ENCODE peak calls at places on chromosomes 13 and 19, in eight cellular contexts. One of them, this sample, is unnamed.

GRCh38 chr19:869245-870177 is 10.0 kb downstream of the CFD start:
- DNase-seq in colonic mucosa: peak; percentile 65
- DNase-seq in AG04449: peak; percentile 75
- DNase-seq in stomach: no peak
- DNase-seq in ascending aorta: peak; percentile 92
- DNase-seq in thoracic aorta: peak; percentile 60
- DNase-seq in psoas muscle: peak; percentile 84
- DNase-seq in PC-3: peak; percentile 84
- DNase-seq in this sample: no peak

GRCh38 chr13:55563267-55563666 is 1577.5 kb upstream of the PRR20A start:
- DNase-seq in PC-3: no peak
- DNase-seq in thoracic aorta: no peak
- DNase-seq in stomach: no peak
- DNase-seq in ascending aorta: no peak
- DNase-seq in AG04449: no peak
- DNase-seq in colonic mucosa: no peak
- DNase-seq in psoas muscle: no peak
- DNase-seq in this sample: no peak

GRCh38 chr19:29278716-29279115 is 65.8 kb upstream of the UQCRFS1 start:
- DNase-seq in psoas muscle: no peak
- DNase-seq in AG04449: no peak
- DNase-seq in ascending aorta: no peak
- DNase-seq in colonic mucosa: no peak
- DNase-seq in PC-3: no peak
- DNase-seq in stomach: no peak
- DNase-seq in thoracic aorta: no peak
- DNase-seq in this sample: no peak

GRCh38 chr13:80504453-80504852 is 163.5 kb upstream of the SPRY2 start:
- DNase-seq in AG04449: no peak
- DNase-seq in PC-3: no peak
- DNase-seq in ascending aorta: no peak
- DNase-seq in psoas muscle: no peak
- DNase-seq in thoracic aorta: no peak
- DNase-seq in stomach: no peak
- DNase-seq in colonic mucosa: no peak
- DNase-seq in this sample: no peak

GRCh38 chr13:73480784-73481183 is 422.0 kb downstream of the KLF5 start:
- DNase-seq in ascending aorta: no peak
- DNase-seq in colonic mucosa: no peak
- DNase-seq in psoas muscle: no peak
- DNase-seq in stomach: no peak
- DNase-seq in AG04449: no peak
- DNase-seq in PC-3: no peak
- DNase-seq in thoracic aorta: no peak
- DNase-seq in this sample: no peak

GRCh38 chr19:56150358-56150757 is 9.3 kb downstream of the ZNF444 start:
- DNase-seq in ascending aorta: no peak
- DNase-seq in PC-3: no peak
- DNase-seq in colonic mucosa: no peak
- DNase-seq in thoracic aorta: no peak
- DNase-seq in stomach: no peak
- DNase-seq in AG04449: no peak
- DNase-seq in psoas muscle: no peak
- DNase-seq in this sample: no peak

GRCh38 chr19:4759388-4760284 is 31.9 kb upstream of the FEM1A start:
- DNase-seq in AG04449: peak; percentile 21
- DNase-seq in thoracic aorta: peak; percentile 16
- DNase-seq in ascending aorta: peak; percentile 88
- DNase-seq in PC-3: peak; percentile 79
- DNase-seq in psoas muscle: peak; percentile 92
- DNase-seq in colonic mucosa: peak; percentile 91
- DNase-seq in stomach: peak; percentile 92
- DNase-seq in this sample: peak; percentile 90

GRCh38 chr13:30837227-30838159 is 68.6 kb upstream of the MEDAG start:
- DNase-seq in ascending aorta: no peak
- DNase-seq in colonic mucosa: no peak
- DNase-seq in PC-3: no peak
- DNase-seq in psoas muscle: no peak
- DNase-seq in stomach: no peak
- DNase-seq in thoracic aorta: no peak
- DNase-seq in AG04449: no peak
- DNase-seq in this sample: no peak

GRCh38 chr19:21308778-21309177 is 20.4 kb downstream of the ZNF708 start:
- DNase-seq in colonic mucosa: no peak
- DNase-seq in psoas muscle: no peak
- DNase-seq in ascending aorta: no peak
- DNase-seq in stomach: no peak
- DNase-seq in PC-3: no peak
- DNase-seq in thoracic aorta: no peak
- DNase-seq in AG04449: no peak
- DNase-seq in this sample: no peak

DNA sequence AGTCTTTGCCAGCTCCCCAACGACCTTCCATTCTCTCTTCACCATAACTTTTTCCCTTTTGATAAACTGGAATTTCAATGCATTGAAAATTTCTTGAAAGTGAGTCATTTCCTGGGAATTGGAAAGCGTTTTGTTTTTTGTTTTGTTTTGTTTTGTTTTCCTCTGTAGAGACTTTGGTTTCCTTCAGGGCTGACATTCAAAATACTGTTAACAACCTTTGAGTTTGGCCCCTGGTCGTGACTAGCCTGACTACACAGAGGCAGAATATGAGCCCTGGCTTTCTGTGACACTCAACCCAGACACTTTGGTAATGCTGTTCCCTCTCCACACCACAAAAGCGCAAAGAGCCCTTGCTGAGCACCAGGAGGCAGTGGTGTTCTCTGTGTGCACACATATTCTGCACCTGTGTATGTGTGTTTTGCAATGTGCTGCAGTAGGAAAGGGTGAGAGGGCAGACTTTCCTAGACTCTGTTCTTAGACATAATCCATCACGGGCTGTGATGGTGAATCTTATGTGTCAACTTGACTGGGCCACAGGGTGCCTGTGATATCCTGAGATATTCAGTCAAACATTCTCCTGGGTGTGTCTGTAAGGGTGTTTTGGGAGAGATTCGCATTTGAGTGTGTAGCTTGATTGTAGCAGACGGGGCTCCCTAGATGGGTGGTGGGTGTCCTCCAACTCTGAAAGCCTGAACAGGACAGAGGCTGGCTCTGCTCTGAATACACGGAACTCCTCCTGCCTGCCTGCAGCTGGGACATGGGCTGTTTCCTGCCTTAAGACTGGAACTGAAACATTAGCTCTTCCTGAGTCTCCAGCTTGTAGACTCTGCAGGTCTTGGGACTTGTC is 29.5 kb upstream of the ANKRD10 start:
- DNase-seq in stomach: peak; percentile 32
- DNase-seq in colonic mucosa: no peak
- DNase-seq in ascending aorta: no peak
- DNase-seq in PC-3: peak; percentile 70
- DNase-seq in thoracic aorta: no peak
- DNase-seq in psoas muscle: peak; percentile 35
- DNase-seq in AG04449: no peak
- DNase-seq in this sample: no peak
- TF ChIP-seq CTCF in stomach: no peak
- TF ChIP-seq CTCF in colonic mucosa: peak; percentile 28
- TF ChIP-seq CTCF in ascending aorta: peak; percentile 63
- TF ChIP-seq CTCF in PC-3: peak; percentile 86
- TF ChIP-seq CTCF in thoracic aorta: peak; percentile 39
- TF ChIP-seq CTCF in psoas muscle: peak; percentile 64
- TF ChIP-seq CTCF in AG04449: peak; percentile 56
- TF ChIP-seq CTCF in this sample: no peak

GRCh38 chr19:48720251-48720612 is 707 bp upstream of the MAMSTR start:
- DNase-seq in PC-3: no peak
- DNase-seq in AG04449: no peak
- DNase-seq in colonic mucosa: no peak
- DNase-seq in stomach: no peak
- DNase-seq in psoas muscle: peak; percentile 84
- DNase-seq in thoracic aorta: no peak
- DNase-seq in ascending aorta: no peak
- DNase-seq in this sample: no peak
- H3K4me3 ChIP-seq in PC-3: peak overlapping the region; percentile 69
- H3K4me3 ChIP-seq in AG04449: peak overlapping the region; percentile 81
- H3K4me3 ChIP-seq in colonic mucosa: no peak overlapping the region
- H3K4me3 ChIP-seq in stomach: peak overlapping the region; percentile 52
- H3K4me3 ChIP-seq in psoas muscle: peak overlapping the region; percentile 78
- H3K4me3 ChIP-seq in thoracic aorta: peak overlapping the region; percentile 73
- H3K4me3 ChIP-seq in ascending aorta: peak overlapping the region; percentile 65
- H3K4me3 ChIP-seq in this sample: no peak overlapping the region

GRCh38 chr13:44797685-44798084 is 191.6 kb downstream of the NUFIP1 start:
- DNase-seq in colonic mucosa: no peak
- DNase-seq in PC-3: no peak
- DNase-seq in AG04449: no peak
- DNase-seq in thoracic aorta: no peak
- DNase-seq in ascending aorta: no peak
- DNase-seq in psoas muscle: no peak
- DNase-seq in stomach: no peak
- DNase-seq in this sample: no peak

GRCh38 chr13:44805623-44806022 is 183.6 kb downstream of the NUFIP1 start:
- DNase-seq in PC-3: no peak
- DNase-seq in psoas muscle: no peak
- DNase-seq in ascending aorta: no peak
- DNase-seq in AG04449: no peak
- DNase-seq in stomach: no peak
- DNase-seq in colonic mucosa: no peak
- DNase-seq in thoracic aorta: no peak
- DNase-seq in this sample: no peak

GRCh38 chr13:44800626-44801025 is 188.6 kb downstream of the NUFIP1 start:
- DNase-seq in psoas muscle: no peak
- DNase-seq in PC-3: no peak
- DNase-seq in stomach: no peak
- DNase-seq in colonic mucosa: no peak
- DNase-seq in ascending aorta: no peak
- DNase-seq in AG04449: no peak
- DNase-seq in thoracic aorta: no peak
- DNase-seq in this sample: no peak

GRCh38 chr13:44803390-44803789 is 185.9 kb downstream of the NUFIP1 start:
- DNase-seq in stomach: no peak
- DNase-seq in ascending aorta: no peak
- DNase-seq in thoracic aorta: no peak
- DNase-seq in colonic mucosa: no peak
- DNase-seq in AG04449: no peak
- DNase-seq in PC-3: no peak
- DNase-seq in psoas muscle: no peak
- DNase-seq in this sample: no peak

DNA sequence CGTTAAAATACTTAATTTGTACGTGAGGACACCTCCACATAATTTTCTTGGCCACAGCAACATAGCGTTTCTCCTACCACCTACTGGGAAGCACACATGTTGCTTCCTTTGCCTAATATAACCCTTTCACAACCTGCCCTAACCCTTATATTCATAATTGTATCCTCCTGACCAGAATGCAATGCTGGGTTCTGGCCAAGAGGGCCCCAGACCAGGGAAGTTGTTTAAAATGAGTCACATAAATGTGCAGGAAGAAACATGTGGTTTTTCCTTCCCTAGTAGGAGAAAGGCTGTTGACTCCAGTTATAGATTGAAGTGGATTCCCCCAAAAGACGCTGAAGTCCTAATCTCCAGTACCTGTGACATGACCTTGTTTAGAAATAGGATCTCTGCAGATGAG is 187.3 kb downstream of the NUFIP1 start:
- DNase-seq in stomach: peak; percentile 45
- DNase-seq in thoracic aorta: no peak
- DNase-seq in AG04449: no peak
- DNase-seq in ascending aorta: no peak
- DNase-seq in psoas muscle: no peak
- DNase-seq in colonic mucosa: no peak
- DNase-seq in PC-3: peak; percentile 76
- DNase-seq in this sample: no peak
- TF ChIP-seq CTCF in stomach: no peak
- TF ChIP-seq CTCF in thoracic aorta: no peak
- TF ChIP-seq CTCF in AG04449: no peak
- TF ChIP-seq CTCF in ascending aorta: no peak
- TF ChIP-seq CTCF in psoas muscle: no peak
- TF ChIP-seq CTCF in colonic mucosa: no peak
- TF ChIP-seq CTCF in PC-3: no peak
- TF ChIP-seq CTCF in this sample: no peak

GRCh38 chr13:94333131-94333820 is 146.2 kb downstream of the DCT start:
- DNase-seq in colonic mucosa: no peak
- DNase-seq in PC-3: no peak
- DNase-seq in AG04449: no peak
- DNase-seq in psoas muscle: no peak
- DNase-seq in stomach: no peak
- DNase-seq in ascending aorta: no peak
- DNase-seq in thoracic aorta: no peak
- DNase-seq in this sample: no peak
- H3K4me3 ChIP-seq in colonic mucosa: no peak overlapping the region
- H3K4me3 ChIP-seq in PC-3: no peak overlapping the region
- H3K4me3 ChIP-seq in AG04449: no peak overlapping the region
- H3K4me3 ChIP-seq in psoas muscle: no peak overlapping the region
- H3K4me3 ChIP-seq in stomach: no peak overlapping the region
- H3K4me3 ChIP-seq in ascending aorta: no peak overlapping the region
- H3K4me3 ChIP-seq in thoracic aorta: no peak overlapping the region
- H3K4me3 ChIP-seq in this sample: no peak overlapping the region

GRCh38 chr19:16588089-16588823 is 16.0 kb upstream of the SLC35E1 start:
- DNase-seq in AG04449: no peak
- DNase-seq in ascending aorta: no peak
- DNase-seq in psoas muscle: peak; percentile 69
- DNase-seq in stomach: no peak
- DNase-seq in PC-3: no peak
- DNase-seq in colonic mucosa: peak; percentile 47
- DNase-seq in thoracic aorta: no peak
- DNase-seq in this sample: no peak
- TF ChIP-seq CTCF in AG04449: no peak
- TF ChIP-seq CTCF in ascending aorta: no peak
- TF ChIP-seq CTCF in psoas muscle: no peak
- TF ChIP-seq CTCF in stomach: no peak
- TF ChIP-seq CTCF in PC-3: no peak
- TF ChIP-seq CTCF in colonic mucosa: no peak
- TF ChIP-seq CTCF in thoracic aorta: no peak
- TF ChIP-seq CTCF in this sample: no peak

This sample was measured in lung.